ENCODE peak calls at places on chromosomes 1 and 21, in nine cellular contexts. One of them, this sample, is unnamed.

GRCh38 chr1:152110365-152110859 is 4.8 kb downstream of the TCHH start:
- DNase-seq in heart left ventricle: no peak
- DNase-seq in thyroid gland: peak
- DNase-seq in H54: no peak
- DNase-seq in body of pancreas: peak
- DNase-seq in lower leg skin: no peak
- DNase-seq in H1: peak
- DNase-seq in GM12892: no peak
- DNase-seq in endothelial cell of umbilical vein: peak
- DNase-seq in this sample: no peak

GRCh38 chr21:45403825-45404725 is 890 bp upstream of the COL18A1 start:
- DNase-seq in heart left ventricle: peak
- DNase-seq in thyroid gland: peak
- DNase-seq in endothelial cell of umbilical vein: peak
- DNase-seq in body of pancreas: peak
- DNase-seq in H1: no peak
- DNase-seq in H54: peak
- DNase-seq in lower leg skin: peak
- DNase-seq in GM12892: no peak
- DNase-seq in this sample: peak

GRCh38 chr1:222912730-222913129 is 97.9 kb downstream of the DISP1 start:
- DNase-seq in thyroid gland: no peak
- DNase-seq in body of pancreas: no peak
- DNase-seq in GM12892: no peak
- DNase-seq in H54: no peak
- DNase-seq in heart left ventricle: no peak
- DNase-seq in lower leg skin: no peak
- DNase-seq in endothelial cell of umbilical vein: no peak
- DNase-seq in H1: no peak
- DNase-seq in this sample: no peak

GRCh38 chr1:214076341-214077035 is 88.7 kb downstream of the PROX1 start:
- DNase-seq in body of pancreas: peak
- DNase-seq in endothelial cell of umbilical vein: no peak
- DNase-seq in GM12892: no peak
- DNase-seq in H1: no peak
- DNase-seq in heart left ventricle: no peak
- DNase-seq in lower leg skin: no peak
- DNase-seq in thyroid gland: peak
- DNase-seq in H54: no peak
- DNase-seq in this sample: no peak

GRCh38 chr1:112849425-112849966 is 106.5 kb downstream of the SLC16A1 start:
- DNase-seq in lower leg skin: no peak
- DNase-seq in GM12892: peak
- DNase-seq in endothelial cell of umbilical vein: peak
- DNase-seq in body of pancreas: no peak
- DNase-seq in H54: no peak
- DNase-seq in H1: peak
- DNase-seq in thyroid gland: no peak
- DNase-seq in heart left ventricle: no peak
- DNase-seq in this sample: peak

GRCh38 chr1:187787696-187788095 is 958.9 kb downstream of the PLA2G4A start:
- DNase-seq in heart left ventricle: no peak
- DNase-seq in H54: no peak
- DNase-seq in lower leg skin: no peak
- DNase-seq in thyroid gland: no peak
- DNase-seq in H1: no peak
- DNase-seq in GM12892: no peak
- DNase-seq in body of pancreas: no peak
- DNase-seq in endothelial cell of umbilical vein: no peak
- DNase-seq in this sample: no peak

GRCh38 chr1:173050865-173051264 is at the start of gene TNFSF18:
- DNase-seq in GM12892: no peak
- DNase-seq in heart left ventricle: no peak
- DNase-seq in H1: no peak
- DNase-seq in thyroid gland: peak
- DNase-seq in body of pancreas: peak
- DNase-seq in H54: no peak
- DNase-seq in endothelial cell of umbilical vein: peak
- DNase-seq in lower leg skin: peak
- DNase-seq in this sample: peak

GRCh38 chr1:239952348-239953307 is 139.1 kb upstream of the FMN2 start:
- DNase-seq in GM12892: no peak
- DNase-seq in H1: peak
- DNase-seq in H54: peak
- DNase-seq in thyroid gland: peak
- DNase-seq in body of pancreas: peak
- DNase-seq in endothelial cell of umbilical vein: no peak
- DNase-seq in heart left ventricle: no peak
- DNase-seq in lower leg skin: no peak
- DNase-seq in this sample: no peak

GRCh38 chr1:72777918-72778317 is 495.6 kb upstream of the NEGR1 start:
- DNase-seq in endothelial cell of umbilical vein: no peak
- DNase-seq in GM12892: no peak
- DNase-seq in heart left ventricle: no peak
- DNase-seq in H1: no peak
- DNase-seq in body of pancreas: no peak
- DNase-seq in H54: no peak
- DNase-seq in lower leg skin: no peak
- DNase-seq in thyroid gland: no peak
- DNase-seq in this sample: no peak

GRCh38 chr1:242398351-242398750 is 126.1 kb downstream of the PLD5 start:
- DNase-seq in endothelial cell of umbilical vein: no peak
- DNase-seq in H54: no peak
- DNase-seq in thyroid gland: no peak
- DNase-seq in lower leg skin: no peak
- DNase-seq in GM12892: no peak
- DNase-seq in H1: no peak
- DNase-seq in heart left ventricle: no peak
- DNase-seq in body of pancreas: no peak
- DNase-seq in this sample: no peak

GRCh38 chr1:230105754-230106625 is 39.0 kb downstream of the GALNT2 start:
- DNase-seq in heart left ventricle: no peak
- DNase-seq in thyroid gland: no peak
- DNase-seq in GM12892: no peak
- DNase-seq in H54: peak
- DNase-seq in body of pancreas: peak
- DNase-seq in endothelial cell of umbilical vein: peak
- DNase-seq in lower leg skin: no peak
- DNase-seq in H1: no peak
- DNase-seq in this sample: no peak

GRCh38 chr21:15192243-15192642 is 127.4 kb upstream of the NRIP1 start:
- DNase-seq in endothelial cell of umbilical vein: no peak
- DNase-seq in heart left ventricle: no peak
- DNase-seq in H54: no peak
- DNase-seq in GM12892: no peak
- DNase-seq in H1: no peak
- DNase-seq in lower leg skin: no peak
- DNase-seq in thyroid gland: no peak
- DNase-seq in body of pancreas: no peak
- DNase-seq in this sample: no peak

GRCh38 chr1:183195146-183195571 is 9.1 kb downstream of the LAMC2 start:
- DNase-seq in H54: no peak
- DNase-seq in H1: no peak
- DNase-seq in endothelial cell of umbilical vein: peak
- DNase-seq in GM12892: no peak
- DNase-seq in thyroid gland: no peak
- DNase-seq in lower leg skin: no peak
- DNase-seq in body of pancreas: no peak
- DNase-seq in heart left ventricle: no peak
- DNase-seq in this sample: no peak

GRCh38 chr1:212608209-212608955 is at the start of gene ATF3:
- DNase-seq in GM12892: peak
- DNase-seq in H1: peak
- DNase-seq in thyroid gland: peak
- DNase-seq in lower leg skin: peak
- DNase-seq in body of pancreas: peak
- DNase-seq in endothelial cell of umbilical vein: peak
- DNase-seq in H54: peak
- DNase-seq in heart left ventricle: peak
- DNase-seq in this sample: peak

GRCh38 chr1:212606734-212607205 is 1.8 kb upstream of the ATF3 start:
- DNase-seq in heart left ventricle: peak
- DNase-seq in GM12892: peak
- DNase-seq in endothelial cell of umbilical vein: no peak
- DNase-seq in lower leg skin: peak
- DNase-seq in H54: no peak
- DNase-seq in H1: no peak
- DNase-seq in thyroid gland: peak
- DNase-seq in body of pancreas: peak
- DNase-seq in this sample: peak

GRCh38 chr1:212608956-212609700 is 567 bp downstream of the ATF3 start:
- DNase-seq in heart left ventricle: peak
- DNase-seq in GM12892: peak
- DNase-seq in body of pancreas: peak
- DNase-seq in H54: peak
- DNase-seq in lower leg skin: peak
- DNase-seq in endothelial cell of umbilical vein: peak
- DNase-seq in thyroid gland: peak
- DNase-seq in H1: peak
- DNase-seq in this sample: peak

GRCh38 chr1:212607206-212607923 is 1.2 kb upstream of the ATF3 start:
- DNase-seq in H54: no peak
- DNase-seq in thyroid gland: peak
- DNase-seq in endothelial cell of umbilical vein: peak
- DNase-seq in lower leg skin: no peak
- DNase-seq in body of pancreas: peak
- DNase-seq in GM12892: peak
- DNase-seq in H1: peak
- DNase-seq in heart left ventricle: peak
- DNase-seq in this sample: peak

DNA sequence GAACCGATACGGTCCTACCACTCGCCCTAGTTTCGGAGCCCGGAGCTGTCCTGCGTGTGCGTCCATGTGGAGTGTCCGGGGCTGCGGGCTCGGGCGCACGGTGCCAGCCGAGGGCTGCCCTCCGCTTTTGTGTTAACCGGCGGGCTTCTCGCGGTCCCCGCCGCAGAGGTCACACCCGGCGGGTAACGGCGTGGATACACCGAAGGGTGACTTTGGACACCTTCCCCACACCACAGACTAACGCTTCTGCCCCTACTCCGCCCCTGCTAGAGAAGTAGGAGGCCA is 695 bp upstream of the ATF3 start:
- DNase-seq in body of pancreas: no peak
- DNase-seq in thyroid gland: no peak
- DNase-seq in lower leg skin: no peak
- DNase-seq in heart left ventricle: peak
- DNase-seq in GM12892: peak
- DNase-seq in H1: no peak
- DNase-seq in H54: no peak
- DNase-seq in endothelial cell of umbilical vein: no peak
- DNase-seq in this sample: no peak
- TF ChIP-seq POLR2A in body of pancreas: no peak
- TF ChIP-seq POLR2A in thyroid gland: no peak
- TF ChIP-seq POLR2A in lower leg skin: no peak
- TF ChIP-seq POLR2A in heart left ventricle: no peak
- TF ChIP-seq POLR2A in GM12892: no peak
- TF ChIP-seq POLR2A in H1: no peak
- TF ChIP-seq POLR2A in H54: no peak
- TF ChIP-seq POLR2A in endothelial cell of umbilical vein: no peak
- TF ChIP-seq POLR2A in this sample: no peak

GRCh38 chr1:156489166-156489934 is 11.2 kb downstream of the MEF2D start:
- DNase-seq in body of pancreas: peak
- DNase-seq in H54: no peak
- DNase-seq in heart left ventricle: peak
- DNase-seq in H1: no peak
- DNase-seq in GM12892: no peak
- DNase-seq in endothelial cell of umbilical vein: no peak
- DNase-seq in lower leg skin: no peak
- DNase-seq in thyroid gland: peak
- DNase-seq in this sample: peak
- TF ChIP-seq POLR2A in body of pancreas: no peak
- TF ChIP-seq POLR2A in H54: no peak
- TF ChIP-seq POLR2A in heart left ventricle: no peak
- TF ChIP-seq POLR2A in H1: no peak
- TF ChIP-seq POLR2A in GM12892: no peak
- TF ChIP-seq POLR2A in endothelial cell of umbilical vein: no peak
- TF ChIP-seq POLR2A in lower leg skin: no peak
- TF ChIP-seq POLR2A in thyroid gland: peak
- TF ChIP-seq POLR2A in this sample: no peak

DNA sequence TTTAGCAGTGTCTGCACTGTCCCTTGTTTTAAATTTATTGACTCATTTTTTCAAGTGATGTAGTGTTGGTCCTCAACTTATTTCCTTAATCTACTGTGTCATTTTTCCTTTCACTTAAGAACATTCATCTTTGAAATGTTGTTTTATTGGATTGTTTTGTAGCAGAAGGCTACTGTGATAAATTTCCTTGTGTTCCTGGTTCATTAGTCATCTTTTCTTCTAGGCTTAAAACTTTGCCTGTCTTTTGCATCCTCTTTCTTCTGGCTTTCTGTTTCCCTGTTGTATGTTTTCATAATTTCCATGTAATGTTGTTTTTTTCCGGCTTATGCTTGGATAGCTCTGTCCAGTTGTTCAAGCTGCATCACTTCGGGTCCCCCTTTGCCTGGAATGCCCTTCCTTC is 61.9 kb downstream of the UBE2T start:
- DNase-seq in H54: no peak
- DNase-seq in H1: no peak
- DNase-seq in heart left ventricle: no peak
- DNase-seq in endothelial cell of umbilical vein: peak
- DNase-seq in lower leg skin: no peak
- DNase-seq in body of pancreas: no peak
- DNase-seq in thyroid gland: no peak
- DNase-seq in GM12892: no peak
- DNase-seq in this sample: no peak
- TF ChIP-seq POLR2A in H54: no peak
- TF ChIP-seq POLR2A in H1: no peak
- TF ChIP-seq POLR2A in heart left ventricle: no peak
- TF ChIP-seq POLR2A in endothelial cell of umbilical vein: no peak
- TF ChIP-seq POLR2A in lower leg skin: no peak
- TF ChIP-seq POLR2A in body of pancreas: no peak
- TF ChIP-seq POLR2A in thyroid gland: no peak
- TF ChIP-seq POLR2A in GM12892: no peak
- TF ChIP-seq POLR2A in this sample: no peak

GRCh38 chr1:234337233-234337632 is 36.0 kb upstream of the COA6 start:
- DNase-seq in endothelial cell of umbilical vein: no peak
- DNase-seq in body of pancreas: no peak
- DNase-seq in heart left ventricle: no peak
- DNase-seq in H54: no peak
- DNase-seq in thyroid gland: no peak
- DNase-seq in H1: no peak
- DNase-seq in lower leg skin: no peak
- DNase-seq in GM12892: no peak
- DNase-seq in this sample: no peak

GRCh38 chr1:234340528-234340927 is 32.7 kb upstream of the COA6 start:
- DNase-seq in endothelial cell of umbilical vein: no peak
- DNase-seq in H1: no peak
- DNase-seq in GM12892: no peak
- DNase-seq in H54: no peak
- DNase-seq in heart left ventricle: no peak
- DNase-seq in lower leg skin: no peak
- DNase-seq in body of pancreas: no peak
- DNase-seq in thyroid gland: no peak
- DNase-seq in this sample: no peak

GRCh38 chr1:234331511-234331910 is 41.7 kb upstream of the COA6 start:
- DNase-seq in GM12892: no peak
- DNase-seq in thyroid gland: no peak
- DNase-seq in heart left ventricle: no peak
- DNase-seq in H54: no peak
- DNase-seq in H1: no peak
- DNase-seq in body of pancreas: no peak
- DNase-seq in lower leg skin: no peak
- DNase-seq in endothelial cell of umbilical vein: no peak
- DNase-seq in this sample: no peak

GRCh38 chr1:234330843-234331215 is 42.4 kb upstream of the COA6 start:
- DNase-seq in heart left ventricle: no peak
- DNase-seq in GM12892: no peak
- DNase-seq in endothelial cell of umbilical vein: no peak
- DNase-seq in H54: no peak
- DNase-seq in H1: no peak
- DNase-seq in lower leg skin: no peak
- DNase-seq in body of pancreas: no peak
- DNase-seq in thyroid gland: no peak
- DNase-seq in this sample: no peak

GRCh38 chr1:234336359-234336758 is 36.9 kb upstream of the COA6 start:
- DNase-seq in H1: no peak
- DNase-seq in endothelial cell of umbilical vein: no peak
- DNase-seq in thyroid gland: no peak
- DNase-seq in body of pancreas: no peak
- DNase-seq in heart left ventricle: no peak
- DNase-seq in lower leg skin: no peak
- DNase-seq in GM12892: no peak
- DNase-seq in H54: no peak
- DNase-seq in this sample: no peak
- TF ChIP-seq POLR2A in H1: no peak
- TF ChIP-seq POLR2A in endothelial cell of umbilical vein: no peak
- TF ChIP-seq POLR2A in thyroid gland: no peak
- TF ChIP-seq POLR2A in body of pancreas: no peak
- TF ChIP-seq POLR2A in heart left ventricle: no peak
- TF ChIP-seq POLR2A in lower leg skin: no peak
- TF ChIP-seq POLR2A in GM12892: no peak
- TF ChIP-seq POLR2A in H54: no peak
- TF ChIP-seq POLR2A in this sample: no peak